ENCODE peak calls at places on chromosomes 2 and 18, in four cellular contexts. D is K562, I is HepG2, J is GM12878. V is an unnamed sample.

GRCh38 chr2:175871949-175872348 is 130.1 kb downstream of the LNPK start:
- DNase-seq in I (no peak), J (no peak), D (no peak), V (no peak)

GRCh38 chr2:109239720-109240119 is 110.7 kb downstream of the SH3RF3 start:
- DNase-seq in I (no peak), J (no peak), D (no peak), V (no peak)

GRCh38 chr2:24816884-24817283 is 23.7 kb downstream of the CENPO start:
- DNase-seq in I (no peak), D (no peak), J (no peak), V (peak)

GRCh38 chr2:46481541-46482193 is 2.3 kb downstream of the TMEM247 start:
- DNase-seq in I (no peak), D (no peak), J (no peak), V (no peak)

GRCh38 chr18:58387716-58388115 is 241.2 kb downstream of the ALPK2 start:
- DNase-seq in D (no peak), I (no peak), J (no peak), V (no peak)

GRCh38 chr2:144349674-144350073 is 170.2 kb downstream of the ZEB2 start:
- DNase-seq in D (no peak), I (peak), J (no peak), V (no peak)

GRCh38 chr2:47907097-47907781 is 941 bp upstream of the FBXO11 start:
- DNase-seq in J (no peak), I (no peak), D (no peak), V (no peak)

GRCh38 chr18:53416985-53417384 is 807.5 kb downstream of the MBD2 start:
- DNase-seq in I (no peak), D (no peak), J (no peak), V (no peak)

GRCh38 chr2:8427211-8427610 is 254.6 kb upstream of the ID2 start:
- DNase-seq in D (no peak), J (no peak), I (no peak), V (peak)

GRCh38 chr2:217851191-217852020 is 151.4 kb downstream of the TNS1 start:
- DNase-seq in D (no peak), I (no peak), J (no peak), V (peak)

GRCh38 chr2:100260712-100261620 is 61.3 kb downstream of the LONRF2 start:
- DNase-seq in I (peak), D (peak), J (no peak), V (peak)

GRCh38 chr2:144947709-144948037 is 427.8 kb upstream of the ZEB2 start:
- DNase-seq in D (no peak), J (no peak), I (no peak), V (no peak)

GRCh38 chr2:225122582-225123486 is 80.6 kb upstream of the DOCK10 start:
- DNase-seq in J (no peak), D (no peak), I (no peak), V (peak)

GRCh38 chr2:64018715-64019082 is 529 bp downstream of the VPS54 start:
- DNase-seq in J (no peak), I (no peak), D (peak), V (no peak)

GRCh38 chr2:6111676-6112294 is 419.6 kb downstream of the SOX11 start:
- DNase-seq in I (no peak), J (no peak), D (no peak), V (peak)

GRCh38 chr2:238928520-238929241 is 80.8 kb downstream of the TWIST2 start:
- DNase-seq in J (no peak), D (no peak), I (no peak), V (no peak)

GRCh38 chr2:19695706-19696105 is 206.1 kb downstream of the TTC32 start:
- DNase-seq in I (no peak), D (no peak), J (no peak), V (no peak)

GRCh38 chr2:204693262-204693661 is 148.0 kb downstream of the PARD3B start:
- DNase-seq in J (no peak), D (no peak), I (no peak), V (no peak)

GRCh38 chr2:3248754-3249476 is 128.7 kb downstream of the EIPR1 start:
- DNase-seq in D (no peak), I (no peak), J (no peak), V (no peak)

GRCh38 chr2:207182916-207183315 is 17.2 kb upstream of the KLF7 start:
- DNase-seq in I (no peak), J (no peak), D (no peak), V (no peak)

GRCh38 chr2:191128172-191128910 is 22.5 kb downstream of the STAT4 start:
- DNase-seq in J (no peak), I (no peak), D (no peak), V (no peak)

GRCh38 chr18:4319738-4320677 is 135.1 kb downstream of the DLGAP1 start:
- DNase-seq in D (no peak), I (no peak), J (peak), V (no peak)

GRCh38 chr2:68251187-68251854 is 1.0 kb downstream of the PPP3R1 start:
- DNase-seq in J (peak), D (peak), I (peak), V (peak)

GRCh38 chr2:11863103-11863502 is 116.7 kb downstream of the LPIN1 start:
- DNase-seq in D (no peak), J (no peak), I (no peak), V (no peak)

GRCh38 chr2:109470121-109470921 is 143.4 kb downstream of the SEPTIN10 start:
- DNase-seq in D (no peak), J (no peak), I (no peak), V (no peak)

GRCh38 chr2:185625604-185626003 is 113.0 kb upstream of the FSIP2 start:
- DNase-seq in I (no peak), J (no peak), D (no peak), V (no peak)

GRCh38 chr2:47080888-47081301 is 74.2 kb downstream of the STPG4 start:
- DNase-seq in D (no peak), I (no peak), J (no peak), V (no peak)

GRCh38 chr18:49647496-49648168 is 85.8 kb downstream of the LIPG start:
- DNase-seq in J (no peak), I (no peak), D (no peak), V (no peak)

GRCh38 chr2:153388246-153388645 is 90.3 kb downstream of the RPRM start:
- DNase-seq in J (no peak), D (no peak), I (no peak), V (no peak)

GRCh38 chr2:240935101-240935876 is 29.2 kb downstream of the CROCC2 start:
- DNase-seq in D (no peak), J (no peak), I (no peak), V (peak)

GRCh38 chr2:240933048-240933965 is 27.2 kb downstream of the CROCC2 start:
- DNase-seq in I (no peak), D (no peak), J (no peak), V (peak)

GRCh38 chr2:240933966-240934700 is 28.0 kb downstream of the CROCC2 start:
- DNase-seq in D (no peak), J (no peak), I (no peak), V (peak)

GRCh38 chr2:240936106-240936505 is 30.0 kb downstream of the CROCC2 start:
- DNase-seq in I (no peak), D (no peak), J (no peak), V (no peak)

DNA sequence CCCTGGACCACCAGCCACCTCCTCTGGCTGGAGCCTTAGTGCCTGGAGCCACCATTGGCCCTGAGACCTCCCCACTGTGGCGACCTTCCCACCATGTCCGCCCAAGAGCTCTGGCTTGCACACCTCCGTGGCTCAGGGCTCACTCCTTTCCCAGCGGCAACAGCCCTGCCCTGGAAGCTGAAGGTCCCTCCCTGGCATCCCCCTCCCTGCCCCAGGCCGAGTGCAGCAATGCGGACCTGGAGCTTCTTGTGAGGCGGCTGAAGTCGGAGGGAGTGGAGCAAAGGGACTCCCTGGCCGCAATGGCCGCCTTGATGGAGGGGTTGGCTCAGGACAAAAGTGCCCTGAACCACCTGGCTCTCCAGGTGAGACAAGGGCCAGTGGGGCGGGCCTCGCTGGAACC is 28.6 kb downstream of the CROCC2 start:
- DNase-seq in J (no peak), I (no peak), D (no peak), V (peak)
- TF ChIP-seq FOXM1 in J (no peak), I (no peak), D (no peak), V (no peak)

GRCh38 chr2:127768775-127769479 is 42.0 kb downstream of the WDR33 start:
- DNase-seq in J (no peak), I (no peak), D (no peak), V (no peak)

GRCh38 chr2:127759931-127760330 is 51.0 kb downstream of the WDR33 start:
- DNase-seq in J (no peak), D (no peak), I (no peak), V (no peak)

GRCh38 chr2:127762846-127763245 is 48.1 kb downstream of the WDR33 start:
- DNase-seq in I (no peak), D (no peak), J (no peak), V (no peak)

GRCh38 chr2:127762441-127762840 is 48.5 kb downstream of the WDR33 start:
- DNase-seq in D (no peak), I (no peak), J (no peak), V (no peak)

DNA sequence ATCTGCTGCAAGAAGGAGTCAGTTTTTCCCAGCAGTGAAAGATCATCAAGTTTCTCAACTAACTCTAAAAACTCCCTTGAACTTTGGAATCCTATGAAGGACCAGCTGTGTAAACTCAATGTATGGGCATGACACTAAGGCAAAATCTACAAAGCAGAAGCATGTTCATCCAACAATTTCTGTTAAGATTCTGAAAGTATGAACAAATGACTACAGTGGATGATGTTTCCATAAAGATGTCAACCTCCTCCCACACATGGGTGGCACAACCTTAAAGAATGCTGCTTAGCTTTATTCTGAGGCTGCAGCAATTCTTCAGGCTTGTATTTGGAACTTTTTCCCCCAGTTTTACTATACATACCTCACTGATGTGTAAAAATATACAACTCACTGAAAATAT is 47.2 kb downstream of the WDR33 start:
- DNase-seq in D (no peak), I (peak), J (no peak), V (no peak)
- TF ChIP-seq CHD2 in D (no peak), I (no peak), J (no peak), V (no peak)

DNA sequence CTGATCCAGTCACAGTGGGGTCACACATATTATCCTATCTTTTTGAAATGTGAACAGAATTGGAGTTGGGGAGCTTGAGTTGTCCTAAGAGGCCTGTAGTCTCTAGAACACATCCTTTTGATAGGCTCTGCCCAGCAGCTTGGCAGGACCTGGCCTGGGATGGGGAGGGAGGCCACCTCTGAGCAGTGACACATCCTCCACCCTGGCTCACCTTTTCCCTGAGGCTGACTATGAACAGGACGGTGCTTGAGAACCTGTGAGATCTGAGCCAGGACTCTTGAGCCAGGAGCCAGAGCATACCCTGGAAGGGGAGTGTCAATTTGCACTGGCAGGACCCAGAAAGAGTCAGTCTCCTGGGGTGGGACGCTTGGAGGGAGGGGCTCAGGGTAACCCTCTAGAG is 17.7 kb upstream of the ATP6V1B1 start:
- DNase-seq in J (no peak), D (no peak), I (no peak), V (no peak)
- TF ChIP-seq FOXM1 in J (no peak), D (no peak), I (no peak), V (no peak)

DNA sequence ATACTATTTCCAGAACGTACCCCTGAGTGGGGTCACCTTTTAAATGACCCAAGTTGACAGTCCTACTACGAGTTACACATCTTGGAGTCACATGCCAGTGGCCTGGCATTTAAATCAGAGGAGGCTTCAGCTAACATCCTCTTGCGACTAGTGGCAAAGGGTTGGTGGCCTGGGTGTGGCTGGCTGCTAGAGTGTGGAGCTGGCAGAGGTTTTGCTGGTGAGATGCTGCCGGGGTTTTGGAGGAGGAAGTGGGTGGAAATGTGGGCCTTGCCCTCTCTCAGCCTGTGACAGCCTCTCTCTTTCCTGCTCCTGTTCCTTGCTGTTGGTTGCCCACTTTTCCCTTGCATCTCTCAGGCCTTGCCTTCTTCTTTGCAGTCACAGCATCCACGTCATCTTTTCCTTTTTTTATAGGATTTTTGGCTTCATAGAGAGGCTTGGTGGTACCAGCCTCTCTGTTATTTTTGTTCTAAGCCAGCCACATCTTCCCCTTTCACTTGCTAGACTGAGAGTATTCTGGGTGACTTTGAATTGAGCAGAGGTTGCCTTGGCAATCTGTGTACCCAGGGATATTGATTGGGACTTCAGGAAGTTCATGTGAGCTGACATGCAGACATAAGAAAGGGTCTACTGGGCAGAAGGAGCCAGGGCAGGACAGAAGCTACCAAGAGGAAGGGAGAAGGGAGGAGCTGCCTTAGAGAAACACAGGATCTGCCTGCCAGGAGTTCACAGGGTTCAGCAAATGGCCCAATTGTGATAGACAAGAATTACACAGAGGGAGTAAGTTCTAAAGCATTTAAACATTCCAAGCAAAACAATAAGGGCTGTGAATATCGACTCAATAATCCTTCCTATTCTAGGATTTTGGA is 55.4 kb downstream of the CDC42EP3 start:
- DNase-seq in I (no peak), D (no peak), J (no peak), V (no peak)
- TF ChIP-seq CHD2 in I (no peak), D (no peak), J (no peak), V (no peak)

DNA sequence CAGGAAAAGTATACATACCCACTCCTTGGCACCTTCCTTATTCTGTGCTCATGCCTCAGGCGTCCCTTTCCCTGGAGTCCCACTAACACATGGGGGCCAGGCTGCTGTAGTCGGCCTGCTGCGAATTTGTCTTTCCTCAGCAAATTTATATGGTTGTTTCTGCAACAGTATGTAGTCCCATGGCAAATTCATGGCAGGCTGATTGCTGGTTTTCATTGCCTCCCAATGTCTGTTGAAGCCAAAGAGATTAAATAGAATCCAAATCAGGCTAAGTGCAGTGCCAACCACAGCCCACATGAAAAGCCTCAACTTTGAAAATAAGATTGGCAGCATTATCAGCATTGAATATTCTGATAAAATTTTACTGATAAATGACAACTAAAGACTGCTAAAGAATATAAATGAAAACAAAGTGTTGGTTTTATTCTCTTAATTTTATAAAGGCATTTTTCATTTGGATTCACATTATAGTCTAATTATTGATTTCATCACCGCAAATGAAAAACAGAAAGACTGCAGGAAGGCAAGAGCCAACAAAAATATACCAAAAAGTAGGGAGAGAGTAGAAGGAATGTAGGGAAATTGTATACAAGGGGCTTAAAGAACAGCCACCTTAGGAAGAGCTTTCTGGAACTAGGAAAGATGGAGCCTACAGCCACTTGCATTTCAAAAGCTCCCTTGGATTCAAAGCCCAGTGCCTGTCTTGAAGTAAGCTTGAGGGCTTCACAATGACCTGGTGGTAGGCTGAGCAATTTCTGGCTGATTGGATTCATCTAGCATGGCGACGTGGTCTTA is 283.7 kb upstream of the MMADHC start:
- DNase-seq in I (no peak), D (no peak), J (no peak), V (no peak)
- TF ChIP-seq FOXM1 in I (no peak), D (no peak), J (no peak), V (no peak)

GRCh38 chr2:127118467-127118866 is 11.5 kb upstream of the BIN1 start:
- DNase-seq in I (no peak), D (no peak), J (no peak), V (no peak)
- TF ChIP-seq CHD2 in I (no peak), D (no peak), J (no peak), V (no peak)

DNA sequence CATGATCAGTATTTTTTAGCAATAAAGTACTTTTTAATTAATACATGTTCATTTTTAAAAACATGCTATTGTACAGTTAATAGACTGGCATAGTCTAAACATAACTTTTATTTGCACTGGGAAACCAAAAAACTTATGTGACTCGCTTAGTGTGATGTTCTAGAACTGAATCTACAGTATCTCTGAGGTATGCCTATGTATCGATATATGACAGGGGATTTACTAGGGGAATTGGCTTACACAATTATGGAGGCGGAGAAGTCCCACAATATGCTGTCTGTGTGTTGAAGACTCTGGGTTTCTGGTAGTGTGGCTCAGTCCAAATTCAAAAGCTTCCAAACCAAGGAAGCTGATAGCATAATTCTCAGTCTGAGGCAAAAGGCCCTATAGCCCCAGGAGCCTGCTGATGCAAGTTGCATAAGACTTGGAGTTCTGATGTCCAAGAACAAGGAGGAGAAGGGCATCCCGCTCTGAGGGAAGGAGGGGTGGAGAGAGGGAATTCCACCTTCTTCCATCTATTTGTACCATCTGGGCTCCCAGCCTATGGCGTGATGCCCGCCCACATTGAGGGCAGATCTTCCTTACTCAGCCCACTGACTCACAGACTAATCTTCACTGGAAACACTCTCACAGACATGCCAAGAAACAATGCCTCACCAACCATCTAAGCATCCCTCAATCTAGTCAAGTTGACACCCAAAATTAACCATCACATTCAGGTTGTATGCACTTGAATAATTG is 27.5 kb downstream of the ZNF638 start:
- DNase-seq in D (no peak), I (no peak), J (no peak), V (no peak)
- TF ChIP-seq FOXM1 in D (no peak), I (no peak), J (no peak), V (no peak)

V was measured in SK-N-SH.